ENCODE peak calls at places on chromosome 15, in four cellular contexts. Y, G, T and F are unnamed samples.

GRCh38 chr15:86061581-86061980 is 18.1 kb upstream of the AGBL1 start:
- DNase-seq in Y (no peak), G (no peak), T (no peak), F (no peak)

GRCh38 chr15:78850926-78851600 is 21.6 kb upstream of the MORF4L1 start:
- DNase-seq in Y (no peak), G (no peak), T (no peak), F (no peak)

GRCh38 chr15:55496716-55497115 is 11.3 kb downstream of the DNAAF4 start:
- DNase-seq in Y (no peak), G (no peak), T (no peak), F (no peak)

GRCh38 chr15:66454143-66454542 is 43.4 kb downstream of the SNAPC5 start:
- DNase-seq in Y (no peak), G (no peak), T (no peak), F (no peak)

GRCh38 chr15:24956131-24956838 is 1.5 kb downstream of the SNRPN start:
- DNase-seq in Y (peak; percentile 66), G (peak; percentile 73), T (peak; percentile 73), F (peak; percentile 83)

GRCh38 chr15:94453227-94453626 is 221.9 kb downstream of the MCTP2 start:
- DNase-seq in Y (no peak), G (no peak), T (no peak), F (no peak)

GRCh38 chr15:97174886-97175540 is 785.5 kb upstream of the ARRDC4 start:
- DNase-seq in Y (no peak), G (no peak), T (no peak), F (no peak)

GRCh38 chr15:39171944-39172368 is 408.9 kb upstream of the THBS1 start:
- DNase-seq in Y (peak; percentile 36), G (no peak), T (no peak), F (no peak)

GRCh38 chr15:52790941-52791751 is 1.0 kb upstream of the ONECUT1 start:
- DNase-seq in Y (no peak), G (no peak), T (no peak), F (no peak)

GRCh38 chr15:57923750-57924149 is 141.8 kb downstream of the ALDH1A2 start:
- DNase-seq in Y (no peak), G (no peak), T (no peak), F (no peak)

GRCh38 chr15:99105516-99106341 is 849 bp downstream of the SYNM start:
- DNase-seq in Y (peak; percentile 61), G (peak; percentile 62), T (peak; percentile 69), F (peak; percentile 77)

GRCh38 chr15:49620174-49620573 is 444 bp downstream of the FAM227B start:
- DNase-seq in Y (no peak), G (no peak), T (no peak), F (no peak)

GRCh38 chr15:52652984-52653383 is 26.2 kb downstream of the ATOSA start:
- DNase-seq in Y (no peak), G (no peak), T (no peak), F (no peak)

GRCh38 chr15:83398591-83398990 is 48.5 kb upstream of the SH3GL3 start:
- DNase-seq in Y (no peak), G (no peak), T (no peak), F (no peak)

GRCh38 chr15:92083190-92083589 is 229.7 kb downstream of the SLCO3A1 start:
- DNase-seq in Y (no peak), G (no peak), T (no peak), F (no peak)

GRCh38 chr15:94793641-94794040 is 562.3 kb downstream of the MCTP2 start:
- DNase-seq in Y (no peak), G (no peak), T (no peak), F (no peak)

GRCh38 chr15:90422043-90422442 is 34.0 kb downstream of the IQGAP1 start:
- DNase-seq in Y (no peak), G (no peak), T (no peak), F (no peak)

GRCh38 chr15:83732196-83732595 is 78.3 kb downstream of the ADAMTSL3 start:
- DNase-seq in Y (no peak), G (no peak), T (no peak), F (no peak)

GRCh38 chr15:63497642-63498100 is 6.7 kb upstream of the USP3 start:
- DNase-seq in Y (peak; percentile 64), G (no peak), T (no peak), F (peak; percentile 71)

GRCh38 chr15:80234883-80235282 is 17.1 kb downstream of the CTXND1 start:
- DNase-seq in Y (peak; percentile 52), G (peak; percentile 53), T (no peak), F (peak; percentile 45)

GRCh38 chr15:68379058-68379758 is 52.8 kb downstream of the ITGA11 start:
- DNase-seq in Y (no peak), G (no peak), T (no peak), F (no peak)

GRCh38 chr15:65082303-65082958 is 5.9 kb downstream of the KBTBD13 start:
- DNase-seq in Y (peak; percentile 66), G (no peak), T (no peak), F (no peak)

GRCh38 chr15:63502843-63503738 is 1.3 kb upstream of the USP3 start:
- DNase-seq in Y (peak; percentile 94), G (peak; percentile 82), T (peak; percentile 83), F (peak; percentile 94)

GRCh38 chr15:68384451-68385239 is 47.3 kb downstream of the ITGA11 start:
- DNase-seq in Y (no peak), G (no peak), T (no peak), F (peak; percentile 54)

GRCh38 chr15:47801522-47801921 is 84.2 kb downstream of the SEMA6D start:
- DNase-seq in Y (no peak), G (no peak), T (no peak), F (no peak)

GRCh38 chr15:59313703-59314332 is 58.9 kb downstream of the MYO1E start:
- DNase-seq in Y (peak; percentile 96), G (peak; percentile 47), T (peak; percentile 63), F (peak; percentile 78)

GRCh38 chr15:45441686-45442085 is 63.3 kb upstream of the GATM start:
- DNase-seq in Y (peak; percentile 74), G (no peak), T (no peak), F (no peak)

GRCh38 chr15:47987908-47988532 is 132.8 kb upstream of the SLC24A5 start:
- DNase-seq in Y (no peak), G (peak; percentile 37), T (no peak), F (no peak)

GRCh38 chr15:73330206-73331051 is 38.3 kb downstream of the HCN4 start:
- DNase-seq in Y (no peak), G (no peak), T (no peak), F (no peak)

GRCh38 chr15:52085289-52085688 is 27.3 kb downstream of the BCL2L10 start:
- DNase-seq in Y (no peak), G (no peak), T (no peak), F (no peak)